ENCODE peak calls at places on chromosome 4, in four cellular contexts. One of them, this sample, is unnamed.

GRCh38 chr4:57679969-57680368 is 569.8 kb upstream of the IGFBP7 start:
- DNase-seq in HCT116: no peak
- DNase-seq in K562: no peak
- DNase-seq in HepG2: no peak
- DNase-seq in this sample: no peak

GRCh38 chr4:76953956-76954355 is 4.4 kb downstream of the SEPTIN11 start:
- DNase-seq in HCT116: no peak
- DNase-seq in K562: no peak
- DNase-seq in HepG2: no peak
- DNase-seq in this sample: no peak

GRCh38 chr4:156330436-156331031 is 376.9 kb upstream of the CTSO start:
- DNase-seq in HCT116: no peak
- DNase-seq in K562: no peak
- DNase-seq in HepG2: no peak
- DNase-seq in this sample: no peak

GRCh38 chr4:166657261-166657660 is 577.0 kb downstream of the SPOCK3 start:
- DNase-seq in HCT116: no peak
- DNase-seq in K562: no peak
- DNase-seq in HepG2: no peak
- DNase-seq in this sample: no peak

GRCh38 chr4:140856692-140857091 is 100.5 kb upstream of the TBC1D9 start:
- DNase-seq in HCT116: peak; percentile 86
- DNase-seq in K562: no peak
- DNase-seq in HepG2: no peak
- DNase-seq in this sample: no peak

GRCh38 chr4:138588501-138588900 is 346.4 kb upstream of the SLC7A11 start:
- DNase-seq in HCT116: no peak
- DNase-seq in K562: no peak
- DNase-seq in HepG2: no peak
- DNase-seq in this sample: no peak

GRCh38 chr4:37737456-37737855 is 51.3 kb upstream of the RELL1 start:
- DNase-seq in HCT116: no peak
- DNase-seq in K562: no peak
- DNase-seq in HepG2: no peak
- DNase-seq in this sample: no peak

GRCh38 chr4:48649505-48649904 is 130.6 kb downstream of the FRYL start:
- DNase-seq in HCT116: no peak
- DNase-seq in K562: no peak
- DNase-seq in HepG2: no peak
- DNase-seq in this sample: no peak

GRCh38 chr4:155891058-155891457 is 12.4 kb upstream of the TDO2 start:
- DNase-seq in HCT116: no peak
- DNase-seq in K562: no peak
- DNase-seq in HepG2: no peak
- DNase-seq in this sample: no peak

GRCh38 chr4:46388860-46389259 is 1.1 kb downstream of the GABRA2 start:
- DNase-seq in HCT116: no peak
- DNase-seq in K562: no peak
- DNase-seq in HepG2: no peak
- DNase-seq in this sample: no peak

GRCh38 chr4:13988347-13989265 is 361.1 kb upstream of the BOD1L1 start:
- DNase-seq in HCT116: no peak
- DNase-seq in K562: no peak
- DNase-seq in HepG2: no peak
- DNase-seq in this sample: no peak

GRCh38 chr4:152278172-152278504 is 257.8 kb downstream of the FBXW7 start:
- DNase-seq in HCT116: no peak
- DNase-seq in K562: no peak
- DNase-seq in HepG2: no peak
- DNase-seq in this sample: no peak

GRCh38 chr4:152277333-152277732 is 258.6 kb downstream of the FBXW7 start:
- DNase-seq in HCT116: no peak
- DNase-seq in K562: no peak
- DNase-seq in HepG2: no peak
- DNase-seq in this sample: no peak

GRCh38 chr4:152269448-152270191 is 266.3 kb downstream of the FBXW7 start:
- DNase-seq in HCT116: no peak
- DNase-seq in K562: no peak
- DNase-seq in HepG2: peak; percentile 7
- DNase-seq in this sample: no peak

GRCh38 chr4:152278505-152279301 is 257.2 kb downstream of the FBXW7 start:
- DNase-seq in HCT116: no peak
- DNase-seq in K562: no peak
- DNase-seq in HepG2: no peak
- DNase-seq in this sample: no peak

DNA sequence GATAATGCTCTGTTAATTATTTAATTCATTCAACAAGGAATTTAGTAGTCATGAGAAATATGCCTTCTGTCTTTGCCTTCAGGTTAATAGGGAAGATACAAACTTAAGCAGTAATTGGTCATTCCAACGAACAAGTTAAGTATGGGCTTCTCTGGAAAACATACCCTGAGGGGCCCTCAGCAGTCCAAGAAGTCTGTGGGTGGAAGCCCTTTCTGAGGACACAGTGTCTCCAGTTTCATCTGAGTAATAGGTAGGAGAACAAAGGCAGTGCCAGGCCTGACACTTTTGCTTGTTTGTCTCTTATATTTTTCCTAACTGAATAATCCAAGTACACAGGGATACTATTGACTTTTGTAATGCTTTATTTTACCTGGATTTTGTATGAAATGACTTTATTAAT is 262.5 kb downstream of the FBXW7 start:
- DNase-seq in HCT116: no peak
- DNase-seq in K562: no peak
- DNase-seq in HepG2: no peak
- DNase-seq in this sample: no peak
- TF ChIP-seq TCF7L2 in HCT116: no peak
- TF ChIP-seq TCF7L2 in K562: no peak
- TF ChIP-seq TCF7L2 in HepG2: no peak
- TF ChIP-seq TCF7L2 in this sample: no peak

DNA sequence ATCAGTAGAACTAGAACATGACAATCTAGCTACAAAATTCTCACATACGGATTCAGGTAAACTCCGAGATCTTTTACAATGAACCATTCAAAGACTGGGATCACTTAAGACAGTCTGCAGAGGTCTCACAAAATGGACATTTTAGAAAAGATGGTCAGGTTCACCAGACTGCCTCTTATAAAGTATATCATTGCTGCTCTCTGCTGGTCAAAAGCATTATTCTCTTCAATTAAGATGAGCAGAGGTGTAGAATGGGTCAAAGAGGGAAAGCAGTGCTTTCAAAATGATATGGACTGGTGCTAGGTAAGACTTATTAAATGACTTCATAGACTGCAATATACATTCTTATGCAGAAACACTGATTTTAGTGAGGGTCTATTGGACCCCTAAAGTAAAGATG is 434.7 kb downstream of the PACRGL start:
- DNase-seq in HCT116: no peak
- DNase-seq in K562: no peak
- DNase-seq in HepG2: no peak
- DNase-seq in this sample: no peak
- TF ChIP-seq TCF7L2 in HCT116: no peak
- TF ChIP-seq TCF7L2 in K562: no peak
- TF ChIP-seq TCF7L2 in HepG2: no peak
- TF ChIP-seq TCF7L2 in this sample: no peak

DNA sequence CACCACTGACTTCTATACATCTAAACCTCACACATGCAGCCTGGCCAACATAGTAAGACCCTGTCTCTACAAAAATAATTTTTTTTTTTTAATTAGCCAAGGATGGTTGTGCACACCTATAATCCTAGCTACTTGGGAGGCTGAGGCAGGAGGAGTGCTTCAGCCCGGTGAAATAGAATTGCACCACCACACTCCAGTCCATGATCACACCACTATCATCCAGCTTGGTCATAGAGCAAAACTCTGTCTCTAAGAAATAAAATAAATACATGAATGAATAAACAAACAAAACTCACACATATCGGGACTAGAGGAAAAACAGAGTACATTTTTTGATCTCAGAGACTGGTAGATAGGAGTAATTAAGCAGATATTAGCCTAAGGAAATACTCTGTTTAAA is 66.6 kb upstream of the PDE5A start:
- DNase-seq in HCT116: no peak
- DNase-seq in K562: no peak
- DNase-seq in HepG2: no peak
- DNase-seq in this sample: no peak
- TF ChIP-seq TCF7L2 in HCT116: no peak
- TF ChIP-seq TCF7L2 in K562: no peak
- TF ChIP-seq TCF7L2 in HepG2: no peak
- TF ChIP-seq TCF7L2 in this sample: no peak

GRCh38 chr4:176886135-176886534 is 93.4 kb upstream of the VEGFC start:
- DNase-seq in HCT116: no peak
- DNase-seq in K562: no peak
- DNase-seq in HepG2: no peak
- DNase-seq in this sample: no peak

GRCh38 chr4:176883681-176884418 is 91.1 kb upstream of the VEGFC start:
- DNase-seq in HCT116: no peak
- DNase-seq in K562: no peak
- DNase-seq in HepG2: no peak
- DNase-seq in this sample: peak; percentile 74

GRCh38 chr4:176885224-176885623 is 92.5 kb upstream of the VEGFC start:
- DNase-seq in HCT116: no peak
- DNase-seq in K562: no peak
- DNase-seq in HepG2: no peak
- DNase-seq in this sample: no peak

GRCh38 chr4:176882201-176882600 is 89.5 kb upstream of the VEGFC start:
- DNase-seq in HCT116: no peak
- DNase-seq in K562: no peak
- DNase-seq in HepG2: no peak
- DNase-seq in this sample: no peak

GRCh38 chr4:176883108-176883550 is 90.4 kb upstream of the VEGFC start:
- DNase-seq in HCT116: no peak
- DNase-seq in K562: no peak
- DNase-seq in HepG2: no peak
- DNase-seq in this sample: peak; percentile 57
- TF ChIP-seq TCF7L2 in HCT116: no peak
- TF ChIP-seq TCF7L2 in K562: no peak
- TF ChIP-seq TCF7L2 in HepG2: no peak
- TF ChIP-seq TCF7L2 in this sample: peak; percentile 70

DNA sequence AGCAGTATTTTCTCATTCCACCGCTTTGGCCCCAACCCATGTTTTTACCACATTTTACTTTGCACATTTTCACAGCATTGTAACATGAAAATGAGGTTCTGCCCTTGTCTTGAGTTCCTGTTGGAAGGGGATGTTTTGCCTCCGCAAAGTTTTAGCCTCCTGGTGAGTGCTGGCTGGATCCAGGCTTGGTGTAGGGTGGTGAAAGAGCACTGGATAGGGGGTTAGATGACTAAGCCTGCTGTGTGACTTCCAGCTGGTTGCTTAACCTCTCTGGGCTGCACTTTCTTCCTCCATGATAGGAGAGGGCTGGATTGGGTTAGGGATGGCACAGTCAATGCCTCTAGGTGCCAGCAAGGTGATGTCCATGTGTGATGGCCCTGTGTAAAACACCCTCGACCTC is 28.9 kb downstream of the CYTL1 start:
- DNase-seq in HCT116: no peak
- DNase-seq in K562: no peak
- DNase-seq in HepG2: no peak
- DNase-seq in this sample: no peak
- TF ChIP-seq TCF7L2 in HCT116: no peak
- TF ChIP-seq TCF7L2 in K562: no peak
- TF ChIP-seq TCF7L2 in HepG2: no peak
- TF ChIP-seq TCF7L2 in this sample: no peak

GRCh38 chr4:15003891-15004700 is 1.8 kb downstream of the CPEB2 start:
- DNase-seq in HCT116: no peak
- DNase-seq in K562: peak; percentile 44
- DNase-seq in HepG2: no peak
- DNase-seq in this sample: no peak
- TF ChIP-seq TCF7L2 in HCT116: no peak
- TF ChIP-seq TCF7L2 in K562: no peak
- TF ChIP-seq TCF7L2 in HepG2: no peak
- TF ChIP-seq TCF7L2 in this sample: no peak

GRCh38 chr4:8651661-8652180 is 59.2 kb downstream of the CPZ start:
- DNase-seq in HCT116: no peak
- DNase-seq in K562: no peak
- DNase-seq in HepG2: no peak
- DNase-seq in this sample: no peak

GRCh38 chr4:8653326-8654000 is 60.9 kb downstream of the CPZ start:
- DNase-seq in HCT116: no peak
- DNase-seq in K562: no peak
- DNase-seq in HepG2: no peak
- DNase-seq in this sample: no peak

GRCh38 chr4:8649631-8650261 is 57.2 kb downstream of the CPZ start:
- DNase-seq in HCT116: no peak
- DNase-seq in K562: no peak
- DNase-seq in HepG2: no peak
- DNase-seq in this sample: no peak

GRCh38 chr4:8655411-8656184 is 63.0 kb downstream of the CPZ start:
- DNase-seq in HCT116: no peak
- DNase-seq in K562: no peak
- DNase-seq in HepG2: no peak
- DNase-seq in this sample: no peak

DNA sequence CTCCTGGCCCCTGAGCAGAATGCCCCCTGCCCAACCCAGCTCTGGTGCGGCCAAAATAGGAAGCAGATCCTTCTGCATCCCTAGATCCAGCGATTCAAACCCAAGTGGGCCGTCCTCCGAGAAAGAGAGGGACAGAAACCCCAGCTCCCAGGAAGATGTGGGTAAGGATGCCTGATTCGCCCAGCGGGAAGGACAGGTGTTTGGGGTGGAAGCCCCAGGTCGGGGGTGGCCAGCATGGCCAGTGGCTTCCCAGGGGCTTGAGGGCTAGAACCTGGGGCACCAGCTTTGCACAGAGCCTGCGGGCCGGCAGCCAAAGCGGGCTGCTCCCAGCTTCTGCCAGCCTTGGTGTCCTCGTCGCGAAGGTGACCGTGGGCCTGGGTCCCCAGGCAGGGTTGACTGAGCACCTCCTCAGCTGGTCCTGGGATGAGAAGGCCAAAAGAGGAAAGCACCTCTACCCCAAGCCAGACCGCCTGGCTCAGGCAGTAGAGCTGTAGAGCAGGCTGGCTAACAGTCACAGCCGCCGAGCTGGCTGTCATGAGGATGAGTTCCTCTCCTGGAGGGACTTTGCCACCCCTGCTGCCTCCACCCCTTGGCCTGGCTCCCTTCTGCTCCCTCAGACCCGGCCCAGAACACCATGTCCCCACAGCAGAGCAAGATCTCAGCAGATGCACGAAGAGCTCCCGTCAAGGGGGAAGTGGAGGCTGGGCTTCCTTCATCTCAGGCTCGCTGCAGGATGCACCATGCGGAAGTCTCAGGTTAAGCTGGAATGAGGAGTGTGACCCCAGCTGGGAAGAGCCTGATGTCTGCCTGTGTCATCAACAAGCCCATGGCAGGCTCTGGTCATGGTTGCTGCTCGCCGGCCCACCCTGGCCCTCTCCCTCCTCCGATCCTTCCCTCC is 59.9 kb downstream of the CPZ start:
- DNase-seq in HCT116: no peak
- DNase-seq in K562: no peak
- DNase-seq in HepG2: no peak
- DNase-seq in this sample: no peak
- TF ChIP-seq TCF7L2 in HCT116: no peak
- TF ChIP-seq TCF7L2 in K562: no peak
- TF ChIP-seq TCF7L2 in HepG2: no peak
- TF ChIP-seq TCF7L2 in this sample: no peak

DNA sequence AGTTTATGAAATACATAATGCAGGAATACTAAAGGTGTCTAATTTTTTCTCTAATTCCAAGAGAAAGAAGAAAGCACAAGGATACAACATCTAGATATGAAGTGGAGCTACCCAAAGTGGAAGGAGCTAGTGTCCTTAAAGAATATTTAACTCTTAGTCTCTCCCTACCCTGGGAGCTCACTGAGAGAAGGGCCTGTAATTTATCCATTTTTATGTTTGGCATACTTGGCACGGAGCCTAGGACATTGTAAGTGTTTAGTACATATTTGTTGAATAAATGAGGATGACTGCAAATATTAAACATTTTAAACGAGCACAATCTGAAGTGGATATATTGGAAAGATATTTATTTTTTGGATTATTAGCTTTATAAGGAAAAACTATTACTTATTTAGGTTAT is 674.8 kb downstream of the IQCM start:
- DNase-seq in HCT116: no peak
- DNase-seq in K562: no peak
- DNase-seq in HepG2: no peak
- DNase-seq in this sample: no peak
- TF ChIP-seq TCF7L2 in HCT116: no peak
- TF ChIP-seq TCF7L2 in K562: no peak
- TF ChIP-seq TCF7L2 in HepG2: no peak
- TF ChIP-seq TCF7L2 in this sample: no peak